ENCODE peak calls at places on chromosome 18, in eight cellular contexts. Q is stimulated activated naive CD8-positive, alpha-beta T cell treated with anti-CD3 and anti-CD28 coated beads, Interleukin-15, Interleukin-2, amounts not matched to agents 100 U/mL and 50 U/mL, for 24 hours; O is lung; B is gastroesophageal sphincter; K is natural killer cell; N is K562; W is T-helper 17 cell; M is A549. E is an unnamed sample.

GRCh38 chr18:67041334-67041733 is 437.4 kb upstream of the CDH19 start:
- ATAC-seq in Q (no peak), O (no peak), B (no peak), K (no peak), N (no peak), W (no peak), M (no peak), E (no peak)

GRCh38 chr18:2050702-2051201 is 520.6 kb downstream of the METTL4 start:
- ATAC-seq in Q (no peak), O (no peak), B (no peak), K (no peak), N (no peak), W (no peak), M (no peak), E (no peak)

GRCh38 chr18:7291046-7291445 is 60.2 kb downstream of the LRRC30 start:
- ATAC-seq in Q (no peak), O (no peak), B (no peak), K (no peak), N (no peak), W (no peak), M (no peak), E (no peak)

GRCh38 chr18:79797518-79798345 is at the start of gene KCNG2:
- ATAC-seq in Q (peak), O (no peak), B (no peak), K (no peak), N (no peak), W (no peak), M (peak), E (peak)

GRCh38 chr18:53153281-53153680 is 813.3 kb downstream of the DCC start:
- ATAC-seq in Q (no peak), O (no peak), B (no peak), K (no peak), N (no peak), W (no peak), M (no peak), E (no peak)

GRCh38 chr18:75959150-75959549 is 531.6 kb upstream of the SMIM21 start:
- ATAC-seq in Q (no peak), O (no peak), B (no peak), K (no peak), N (no peak), W (no peak), M (no peak), E (no peak)

GRCh38 chr18:24436939-24437338 is 10.5 kb downstream of the IMPACT start:
- ATAC-seq in Q (no peak), O (no peak), B (no peak), K (no peak), N (no peak), W (no peak), M (no peak), E (no peak)

GRCh38 chr18:62386616-62387015 is 61.5 kb downstream of the TNFRSF11A start:
- ATAC-seq in Q (no peak), O (no peak), B (no peak), K (no peak), N (no peak), W (no peak), M (no peak), E (no peak)

GRCh38 chr18:48745293-48745692 is 205.5 kb downstream of the SMAD7 start:
- ATAC-seq in Q (no peak), O (no peak), B (no peak), K (no peak), N (no peak), W (no peak), M (no peak), E (no peak)

GRCh38 chr18:25326231-25327042 is 25.5 kb downstream of the ZNF521 start:
- ATAC-seq in Q (no peak), O (no peak), B (no peak), K (no peak), N (no peak), W (no peak), M (no peak), E (no peak)

GRCh38 chr18:8990276-8991031 is 112.0 kb upstream of the NDUFV2 start:
- ATAC-seq in Q (no peak), O (no peak), B (peak), K (no peak), N (no peak), W (no peak), M (no peak), E (no peak)

GRCh38 chr18:22169889-22170420 is 566 bp downstream of the GATA6 start:
- ATAC-seq in Q (no peak), O (peak), B (peak), K (peak), N (peak), W (peak), M (peak), E (no peak)

GRCh38 chr18:79573921-79574491 is 105.6 kb upstream of the CTDP1 start:
- ATAC-seq in Q (no peak), O (no peak), B (no peak), K (no peak), N (no peak), W (no peak), M (no peak), E (no peak)

GRCh38 chr18:28167835-28168349 is 9.0 kb downstream of the CDH2 start:
- ATAC-seq in Q (no peak), O (no peak), B (no peak), K (no peak), N (no peak), W (no peak), M (no peak), E (no peak)

GRCh38 chr18:24674236-24675004 is 214.0 kb downstream of the HRH4 start:
- ATAC-seq in Q (peak), O (no peak), B (no peak), K (no peak), N (no peak), W (no peak), M (no peak), E (no peak)

GRCh38 chr18:35770360-35770759 is 188.8 kb downstream of the GALNT1 start:
- ATAC-seq in Q (peak), O (no peak), B (no peak), K (peak), N (peak), W (peak), M (no peak), E (peak)

GRCh38 chr18:70720607-70721006 is 431.8 kb downstream of the SOCS6 start:
- ATAC-seq in Q (no peak), O (no peak), B (no peak), K (no peak), N (no peak), W (no peak), M (no peak), E (no peak)

GRCh38 chr18:22964116-22964515 is 31.0 kb downstream of the RBBP8 start:
- ATAC-seq in Q (no peak), O (no peak), B (no peak), K (no peak), N (no peak), W (no peak), M (no peak), E (no peak)

GRCh38 chr18:57743008-57743407 is 60.1 kb downstream of the ATP8B1 start:
- ATAC-seq in Q (no peak), O (no peak), B (peak), K (no peak), N (no peak), W (no peak), M (peak), E (no peak)

GRCh38 chr18:13416208-13416607 is 197.6 kb downstream of the LDLRAD4 start:
- ATAC-seq in Q (peak), O (no peak), B (peak), K (no peak), N (no peak), W (peak), M (no peak), E (no peak)

GRCh38 chr18:28078849-28079248 is 98.1 kb downstream of the CDH2 start:
- ATAC-seq in Q (no peak), O (no peak), B (no peak), K (no peak), N (no peak), W (no peak), M (no peak), E (no peak)

GRCh38 chr18:57837917-57838548 is 34.9 kb upstream of the ATP8B1 start:
- ATAC-seq in Q (peak), O (no peak), B (no peak), K (no peak), N (no peak), W (peak), M (peak), E (peak)

GRCh38 chr18:37460616-37461015 is 105.0 kb downstream of the CELF4 start:
- ATAC-seq in Q (no peak), O (no peak), B (no peak), K (no peak), N (no peak), W (no peak), M (no peak), E (no peak)

GRCh38 chr18:55287146-55287806 is 300.7 kb downstream of the TCF4 start:
- ATAC-seq in Q (no peak), O (no peak), B (no peak), K (no peak), N (no peak), W (no peak), M (no peak), E (no peak)

GRCh38 chr18:44638811-44639210 is 41.9 kb upstream of the SETBP1 start:
- ATAC-seq in Q (no peak), O (no peak), B (no peak), K (no peak), N (no peak), W (no peak), M (no peak), E (no peak)

GRCh38 chr18:11751305-11752115 is 62.4 kb downstream of the GNAL start:
- ATAC-seq in Q (no peak), O (no peak), B (peak), K (peak), N (no peak), W (no peak), M (no peak), E (no peak)

GRCh38 chr18:63040788-63041410 is 278.7 kb downstream of the BCL2 start:
- ATAC-seq in Q (peak), O (no peak), B (no peak), K (peak), N (no peak), W (peak), M (no peak), E (peak)

GRCh38 chr18:62091487-62092120 is 95.3 kb downstream of the PIGN start:
- ATAC-seq in Q (no peak), O (no peak), B (no peak), K (no peak), N (no peak), W (no peak), M (no peak), E (no peak)

GRCh38 chr18:34834897-34835296 is 124.8 kb downstream of the DTNA start:
- ATAC-seq in Q (no peak), O (no peak), B (peak), K (no peak), N (no peak), W (no peak), M (no peak), E (no peak)